ENCODE peak calls at places on chromosomes 12 and 14, in six cellular contexts. One of them, this sample, is unnamed.

GRCh38 chr12:52050116-52050770 is 999 bp upstream of the NR4A1 start:
- DNase-seq in endodermal cell: peak
- DNase-seq in A549: no peak
- DNase-seq in psoas muscle: no peak
- DNase-seq in AG04450: no peak
- DNase-seq in left lung: no peak
- DNase-seq in this sample: no peak

GRCh38 chr14:100582496-100583165 is 4.6 kb downstream of the BEGAIN start:
- DNase-seq in psoas muscle: peak
- DNase-seq in A549: no peak
- DNase-seq in AG04450: no peak
- DNase-seq in left lung: no peak
- DNase-seq in endodermal cell: peak
- DNase-seq in this sample: no peak

GRCh38 chr12:108752387-108752786 is 21.1 kb upstream of the CORO1C start:
- DNase-seq in AG04450: no peak
- DNase-seq in A549: no peak
- DNase-seq in left lung: no peak
- DNase-seq in psoas muscle: no peak
- DNase-seq in endodermal cell: peak
- DNase-seq in this sample: no peak

GRCh38 chr12:124390442-124391116 is 95.7 kb downstream of the RFLNA start:
- DNase-seq in A549: peak
- DNase-seq in endodermal cell: no peak
- DNase-seq in psoas muscle: peak
- DNase-seq in left lung: peak
- DNase-seq in AG04450: no peak
- DNase-seq in this sample: no peak

GRCh38 chr14:96246535-96246839 is 9.5 kb upstream of the BDKRB1 start:
- DNase-seq in left lung: no peak
- DNase-seq in AG04450: peak
- DNase-seq in psoas muscle: no peak
- DNase-seq in A549: peak
- DNase-seq in endodermal cell: no peak
- DNase-seq in this sample: no peak

GRCh38 chr14:61512508-61512907 is 182.8 kb upstream of the HIF1A start:
- DNase-seq in A549: no peak
- DNase-seq in AG04450: no peak
- DNase-seq in psoas muscle: no peak
- DNase-seq in endodermal cell: no peak
- DNase-seq in left lung: no peak
- DNase-seq in this sample: no peak

GRCh38 chr12:128796439-128797118 is 27.2 kb downstream of the SLC15A4 start:
- DNase-seq in endodermal cell: no peak
- DNase-seq in psoas muscle: peak
- DNase-seq in left lung: no peak
- DNase-seq in AG04450: no peak
- DNase-seq in A549: no peak
- DNase-seq in this sample: no peak

GRCh38 chr14:92794547-92794941 is 439 bp downstream of the GOLGA5 start:
- DNase-seq in endodermal cell: no peak
- DNase-seq in A549: no peak
- DNase-seq in AG04450: no peak
- DNase-seq in psoas muscle: peak
- DNase-seq in left lung: no peak
- DNase-seq in this sample: no peak

GRCh38 chr14:29906256-29906885 is 21.3 kb downstream of the PRKD1 start:
- DNase-seq in left lung: peak
- DNase-seq in psoas muscle: no peak
- DNase-seq in A549: peak
- DNase-seq in AG04450: peak
- DNase-seq in endodermal cell: no peak
- DNase-seq in this sample: no peak

GRCh38 chr12:132481771-132482745 is 7.9 kb upstream of the FBRSL1 start:
- DNase-seq in A549: no peak
- DNase-seq in endodermal cell: no peak
- DNase-seq in psoas muscle: peak
- DNase-seq in AG04450: no peak
- DNase-seq in left lung: no peak
- DNase-seq in this sample: no peak

GRCh38 chr12:43306066-43306465 is 245.9 kb downstream of the ADAMTS20 start:
- DNase-seq in left lung: no peak
- DNase-seq in A549: peak
- DNase-seq in psoas muscle: peak
- DNase-seq in endodermal cell: no peak
- DNase-seq in AG04450: peak
- DNase-seq in this sample: no peak

GRCh38 chr14:54806616-54807015 is 96.0 kb downstream of the GCH1 start:
- DNase-seq in left lung: no peak
- DNase-seq in psoas muscle: no peak
- DNase-seq in endodermal cell: no peak
- DNase-seq in AG04450: no peak
- DNase-seq in A549: no peak
- DNase-seq in this sample: peak

GRCh38 chr12:96908170-96908675 is 1.2 kb downstream of the NEDD1 start:
- DNase-seq in left lung: no peak
- DNase-seq in AG04450: no peak
- DNase-seq in psoas muscle: no peak
- DNase-seq in A549: no peak
- DNase-seq in endodermal cell: no peak
- DNase-seq in this sample: no peak

GRCh38 chr12:52495385-52495784 is 2.3 kb upstream of the KRT6A start:
- DNase-seq in A549: peak
- DNase-seq in psoas muscle: no peak
- DNase-seq in endodermal cell: peak
- DNase-seq in AG04450: no peak
- DNase-seq in left lung: no peak
- DNase-seq in this sample: no peak

GRCh38 chr14:68784298-68784910 is 8.5 kb downstream of the ZFP36L1 start:
- DNase-seq in endodermal cell: peak
- DNase-seq in left lung: no peak
- DNase-seq in psoas muscle: peak
- DNase-seq in AG04450: no peak
- DNase-seq in A549: peak
- DNase-seq in this sample: peak

GRCh38 chr12:4985820-4986219 is 57.9 kb upstream of the KCNA5 start:
- DNase-seq in A549: no peak
- DNase-seq in endodermal cell: no peak
- DNase-seq in psoas muscle: no peak
- DNase-seq in left lung: no peak
- DNase-seq in AG04450: no peak
- DNase-seq in this sample: no peak

GRCh38 chr12:113462880-113463745 is 8.6 kb downstream of the LHX5 start:
- DNase-seq in left lung: no peak
- DNase-seq in psoas muscle: no peak
- DNase-seq in A549: no peak
- DNase-seq in endodermal cell: peak
- DNase-seq in AG04450: no peak
- DNase-seq in this sample: no peak

GRCh38 chr12:6866163-6866919 is 990 bp upstream of the TPI1 start:
- DNase-seq in left lung: no peak
- DNase-seq in A549: no peak
- DNase-seq in AG04450: no peak
- DNase-seq in endodermal cell: peak
- DNase-seq in psoas muscle: no peak
- DNase-seq in this sample: no peak
- H3K27ac ChIP-seq in left lung: peak
- H3K27ac ChIP-seq in A549: peak
- H3K27ac ChIP-seq in AG04450: no peak
- H3K27ac ChIP-seq in endodermal cell: no peak
- H3K27ac ChIP-seq in psoas muscle: peak
- H3K27ac ChIP-seq in this sample: peak

DNA sequence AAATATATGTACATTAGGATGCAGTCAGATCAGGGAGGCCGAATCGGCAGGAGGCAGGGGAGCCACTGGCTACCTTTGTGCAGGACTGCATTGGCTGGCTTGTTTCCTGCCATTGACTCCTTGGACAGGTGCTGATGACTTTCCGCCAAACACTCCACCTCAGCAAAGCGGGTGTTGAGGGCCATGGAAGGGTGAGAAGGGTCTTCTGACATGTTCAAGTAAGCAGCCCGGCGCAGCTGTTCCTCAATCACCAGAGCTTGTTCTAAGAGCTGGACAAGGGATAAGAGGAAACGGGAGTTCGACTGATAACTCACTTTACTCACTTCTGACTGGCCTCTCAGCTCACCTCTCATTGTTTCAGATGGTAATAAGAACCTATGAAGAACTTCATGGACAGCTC is 4.9 kb upstream of the NOP2 start:
- DNase-seq in endodermal cell: no peak
- DNase-seq in left lung: no peak
- DNase-seq in AG04450: no peak
- DNase-seq in A549: no peak
- DNase-seq in psoas muscle: no peak
- DNase-seq in this sample: no peak
- H3K27ac ChIP-seq in endodermal cell: no peak
- H3K27ac ChIP-seq in left lung: no peak
- H3K27ac ChIP-seq in AG04450: no peak
- H3K27ac ChIP-seq in A549: no peak
- H3K27ac ChIP-seq in psoas muscle: no peak
- H3K27ac ChIP-seq in this sample: no peak

GRCh38 chr12:31722580-31722979 is 6.2 kb downstream of the AMN1 start:
- DNase-seq in AG04450: no peak
- DNase-seq in A549: no peak
- DNase-seq in endodermal cell: no peak
- DNase-seq in left lung: no peak
- DNase-seq in psoas muscle: no peak
- DNase-seq in this sample: no peak

GRCh38 chr12:31728289-31728916 is 418 bp downstream of the AMN1 start:
- DNase-seq in psoas muscle: peak
- DNase-seq in left lung: peak
- DNase-seq in endodermal cell: no peak
- DNase-seq in A549: peak
- DNase-seq in AG04450: no peak
- DNase-seq in this sample: peak

GRCh38 chr12:31726575-31726974 is 2.2 kb downstream of the AMN1 start:
- DNase-seq in left lung: no peak
- DNase-seq in endodermal cell: no peak
- DNase-seq in AG04450: no peak
- DNase-seq in psoas muscle: no peak
- DNase-seq in A549: no peak
- DNase-seq in this sample: no peak

GRCh38 chr12:31727197-31727596 is 1.6 kb downstream of the AMN1 start:
- DNase-seq in A549: no peak
- DNase-seq in left lung: no peak
- DNase-seq in psoas muscle: no peak
- DNase-seq in AG04450: no peak
- DNase-seq in endodermal cell: no peak
- DNase-seq in this sample: no peak

DNA sequence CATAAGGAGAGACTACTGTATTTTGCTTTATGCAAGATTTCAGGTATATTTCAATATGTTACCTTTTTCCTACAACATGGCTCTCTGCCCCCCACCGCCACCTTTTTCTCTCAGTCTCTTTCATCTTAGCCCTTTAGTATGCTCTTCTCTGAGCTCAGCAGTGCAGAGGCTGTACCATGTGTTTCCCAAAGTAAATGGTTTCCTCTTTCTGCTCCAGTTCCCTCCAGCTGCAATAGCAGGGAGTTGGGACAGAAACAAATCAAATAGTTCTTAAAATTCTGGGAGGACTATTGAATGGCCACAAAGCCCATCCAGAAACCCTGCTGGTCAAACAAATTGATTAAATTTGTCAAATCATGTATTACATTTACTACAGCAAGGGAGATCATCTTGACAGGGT is 4.2 kb downstream of the AMN1 start:
- DNase-seq in A549: no peak
- DNase-seq in AG04450: no peak
- DNase-seq in psoas muscle: no peak
- DNase-seq in left lung: no peak
- DNase-seq in endodermal cell: no peak
- DNase-seq in this sample: no peak
- H3K27ac ChIP-seq in A549: no peak
- H3K27ac ChIP-seq in AG04450: no peak
- H3K27ac ChIP-seq in psoas muscle: no peak
- H3K27ac ChIP-seq in left lung: no peak
- H3K27ac ChIP-seq in endodermal cell: no peak
- H3K27ac ChIP-seq in this sample: no peak

DNA sequence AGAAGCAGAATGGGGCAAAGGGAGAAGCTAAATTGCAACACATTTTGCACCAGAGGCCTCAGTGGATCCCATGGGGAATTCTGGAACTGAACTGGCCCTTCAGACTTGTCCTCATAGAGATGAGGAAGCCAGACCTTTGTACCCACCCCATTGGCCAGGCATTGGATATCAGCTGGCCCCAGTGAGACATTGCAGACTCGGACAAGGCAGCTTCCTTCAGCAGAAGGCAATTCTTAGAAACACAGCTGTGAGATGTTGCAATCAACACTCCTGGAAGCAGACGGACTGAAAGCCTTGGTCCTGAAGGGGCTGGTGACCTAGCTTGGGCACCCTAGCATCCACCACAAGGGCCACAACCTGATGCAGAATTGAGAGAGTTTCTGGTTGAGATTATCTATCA is 218.1 kb downstream of the MSRB3 start:
- DNase-seq in endodermal cell: no peak
- DNase-seq in AG04450: no peak
- DNase-seq in psoas muscle: peak
- DNase-seq in A549: no peak
- DNase-seq in left lung: no peak
- DNase-seq in this sample: no peak
- H3K27ac ChIP-seq in endodermal cell: no peak
- H3K27ac ChIP-seq in AG04450: no peak
- H3K27ac ChIP-seq in psoas muscle: no peak
- H3K27ac ChIP-seq in A549: no peak
- H3K27ac ChIP-seq in left lung: no peak
- H3K27ac ChIP-seq in this sample: no peak

GRCh38 chr12:7758346-7758745 is 6.7 kb upstream of the NANOGNB start:
- DNase-seq in A549: no peak
- DNase-seq in endodermal cell: peak
- DNase-seq in AG04450: no peak
- DNase-seq in left lung: no peak
- DNase-seq in psoas muscle: no peak
- DNase-seq in this sample: no peak
- H3K27ac ChIP-seq in A549: no peak
- H3K27ac ChIP-seq in endodermal cell: no peak
- H3K27ac ChIP-seq in AG04450: no peak
- H3K27ac ChIP-seq in left lung: no peak
- H3K27ac ChIP-seq in psoas muscle: no peak
- H3K27ac ChIP-seq in this sample: no peak

DNA sequence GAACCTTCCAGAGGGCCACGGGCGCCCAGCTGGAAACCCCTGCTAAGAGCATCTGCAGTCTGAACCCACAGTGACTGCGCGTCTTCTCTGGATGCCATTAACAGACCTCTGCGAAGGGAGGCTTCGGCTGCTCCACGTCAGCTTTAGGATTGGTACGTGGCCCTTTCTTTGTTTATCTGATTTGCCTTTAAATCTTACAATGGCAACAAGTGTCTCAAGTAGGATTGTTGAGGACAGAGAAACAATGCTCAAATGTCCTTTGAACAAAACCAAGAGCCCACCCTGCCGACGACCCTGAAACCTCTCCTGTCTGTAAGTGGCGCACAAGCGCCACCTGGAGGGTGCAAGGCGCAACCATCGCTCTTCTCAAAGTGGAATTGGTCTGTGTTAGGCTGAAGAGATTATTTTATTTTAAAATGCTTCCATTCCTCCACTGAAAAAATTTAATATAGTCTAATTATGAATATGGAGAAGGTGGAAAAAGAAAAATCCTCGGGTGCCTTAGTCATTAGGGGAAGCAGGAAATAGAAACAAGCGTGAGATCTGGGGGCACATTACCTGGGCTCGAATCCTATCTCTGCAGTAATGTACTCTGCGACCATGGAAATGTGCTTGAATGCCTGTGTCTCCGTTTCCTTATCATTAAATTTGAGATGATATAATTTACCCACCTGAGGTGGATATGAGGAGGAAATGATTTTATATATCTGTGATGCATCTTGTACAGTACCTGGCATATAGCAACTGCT is 82.6 kb upstream of the PTPRB start:
- DNase-seq in AG04450: no peak
- DNase-seq in endodermal cell: peak
- DNase-seq in A549: peak
- DNase-seq in left lung: peak
- DNase-seq in psoas muscle: peak
- DNase-seq in this sample: no peak
- H3K27ac ChIP-seq in AG04450: no peak
- H3K27ac ChIP-seq in endodermal cell: no peak
- H3K27ac ChIP-seq in A549: no peak
- H3K27ac ChIP-seq in left lung: no peak
- H3K27ac ChIP-seq in psoas muscle: peak
- H3K27ac ChIP-seq in this sample: no peak